ENCODE peak calls at places on chromosomes 11 and 22, in four cellular contexts. One of them, this sample, is unnamed. For H3K9me3, the result is how much of the 10 kb centered on the place peaks cover.

GRCh38 chr11:61138940-61139339 is 22.3 kb downstream of the VPS37C start:
- DNase-seq in breast epithelium: no peak
- DNase-seq in fibroblast of lung: peak
- DNase-seq in thoracic aorta: no peak
- DNase-seq in this sample: peak

GRCh38 chr11:20097319-20098221 is 62.7 kb downstream of the DBX1 start:
- DNase-seq in breast epithelium: no peak
- DNase-seq in fibroblast of lung: peak
- DNase-seq in thoracic aorta: no peak
- DNase-seq in this sample: no peak

GRCh38 chr11:3614742-3615171 is 27.0 kb downstream of the ART5 start:
- DNase-seq in breast epithelium: no peak
- DNase-seq in fibroblast of lung: no peak
- DNase-seq in thoracic aorta: no peak
- DNase-seq in this sample: no peak

GRCh38 chr11:8756201-8756600 is 73.6 kb downstream of the RPL27A start:
- DNase-seq in breast epithelium: no peak
- DNase-seq in fibroblast of lung: peak
- DNase-seq in thoracic aorta: no peak
- DNase-seq in this sample: no peak

GRCh38 chr22:23256986-23257888 is 76.9 kb downstream of the BCR start:
- DNase-seq in breast epithelium: no peak
- DNase-seq in fibroblast of lung: no peak
- DNase-seq in thoracic aorta: peak
- DNase-seq in this sample: no peak

GRCh38 chr11:92329644-92330043 is 105.0 kb downstream of the FAT3 start:
- DNase-seq in breast epithelium: no peak
- DNase-seq in fibroblast of lung: peak
- DNase-seq in thoracic aorta: no peak
- DNase-seq in this sample: no peak

GRCh38 chr11:10413268-10413667 is 41.8 kb upstream of the AMPD3 start:
- DNase-seq in breast epithelium: no peak
- DNase-seq in fibroblast of lung: no peak
- DNase-seq in thoracic aorta: no peak
- DNase-seq in this sample: peak

GRCh38 chr11:100827934-100828661 is 141.0 kb downstream of the ARHGAP42 start:
- DNase-seq in breast epithelium: no peak
- DNase-seq in fibroblast of lung: peak
- DNase-seq in thoracic aorta: no peak
- DNase-seq in this sample: peak

GRCh38 chr11:26696330-26696729 is 25.5 kb downstream of the SLC5A12 start:
- DNase-seq in breast epithelium: no peak
- DNase-seq in fibroblast of lung: no peak
- DNase-seq in thoracic aorta: no peak
- DNase-seq in this sample: no peak

GRCh38 chr11:11296434-11296833 is 56.6 kb downstream of the CSNK2A3 start:
- DNase-seq in breast epithelium: no peak
- DNase-seq in fibroblast of lung: no peak
- DNase-seq in thoracic aorta: no peak
- DNase-seq in this sample: no peak

GRCh38 chr22:23243006-23243573 is 62.8 kb downstream of the BCR start:
- DNase-seq in breast epithelium: no peak
- DNase-seq in fibroblast of lung: peak
- DNase-seq in thoracic aorta: no peak
- DNase-seq in this sample: peak

GRCh38 chr11:71238941-71239340 is 13.4 kb downstream of the SHANK2 start:
- DNase-seq in breast epithelium: peak
- DNase-seq in fibroblast of lung: no peak
- DNase-seq in thoracic aorta: no peak
- DNase-seq in this sample: no peak

GRCh38 chr11:71112454-71112853 is 139.9 kb downstream of the SHANK2 start:
- DNase-seq in breast epithelium: no peak
- DNase-seq in fibroblast of lung: no peak
- DNase-seq in thoracic aorta: no peak
- DNase-seq in this sample: no peak

GRCh38 chr11:115141715-115142114 is 362.5 kb downstream of the CADM1 start:
- DNase-seq in breast epithelium: no peak
- DNase-seq in fibroblast of lung: no peak
- DNase-seq in thoracic aorta: no peak
- DNase-seq in this sample: no peak

DNA sequence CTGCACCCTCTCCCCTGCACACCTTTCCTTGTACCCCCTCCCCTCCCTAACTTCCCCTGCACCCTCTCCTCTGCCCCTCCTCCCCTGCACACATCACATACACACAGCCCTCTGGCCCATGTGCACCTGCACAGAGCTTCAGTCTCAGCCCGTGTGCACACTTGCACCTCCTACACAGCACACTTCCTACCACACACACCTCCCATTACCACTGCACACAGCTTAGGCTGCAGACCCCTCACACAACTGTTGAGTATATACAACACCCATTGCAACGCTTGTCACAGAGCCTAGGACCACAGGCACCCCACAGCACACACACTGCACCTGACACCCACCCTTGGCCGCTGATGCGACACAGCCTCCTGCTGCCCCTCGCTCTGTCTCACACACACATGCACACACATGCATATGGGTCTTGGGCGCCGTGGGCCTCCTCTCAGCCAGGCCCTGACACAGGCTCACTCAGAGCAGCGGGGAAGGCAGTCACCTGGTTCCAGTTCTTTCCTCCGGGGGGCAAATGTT is 404 bp downstream of the SIGIRR start:
- DNase-seq in breast epithelium: no peak
- DNase-seq in fibroblast of lung: no peak
- DNase-seq in thoracic aorta: no peak
- DNase-seq in this sample: no peak
- H3K27ac ChIP-seq in breast epithelium: peak
- H3K27ac ChIP-seq in fibroblast of lung: no peak
- H3K27ac ChIP-seq in thoracic aorta: no peak
- H3K27ac ChIP-seq in this sample: no peak

DNA sequence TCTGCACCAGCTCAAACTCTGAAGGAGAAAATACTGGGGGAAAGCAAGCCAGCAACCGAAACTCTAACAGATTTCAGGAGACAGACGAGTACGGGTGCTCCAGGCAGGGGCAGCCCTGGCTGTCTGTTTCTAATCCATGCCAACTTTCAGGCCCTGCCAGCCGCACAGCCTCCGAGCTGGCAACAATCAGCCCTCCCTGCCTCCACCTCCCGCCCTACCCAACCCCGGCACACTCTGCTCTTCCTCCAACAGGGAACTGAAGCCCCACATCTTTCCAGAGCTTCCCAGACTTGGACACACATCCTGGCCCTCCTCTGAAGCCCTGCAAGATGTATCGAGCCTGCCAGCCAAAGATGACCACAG is 296.2 kb downstream of the BRD1 start:
- DNase-seq in breast epithelium: no peak
- DNase-seq in fibroblast of lung: no peak
- DNase-seq in thoracic aorta: no peak
- DNase-seq in this sample: no peak
- H3K9me3 ChIP-seq in breast epithelium: under half
- H3K9me3 ChIP-seq in fibroblast of lung: under half
- H3K9me3 ChIP-seq in thoracic aorta: under half
- H3K9me3 ChIP-seq in this sample: under half

GRCh38 chr11:119320593-119321524 is 3.9 kb upstream of the MCAM start:
- DNase-seq in breast epithelium: no peak
- DNase-seq in fibroblast of lung: peak
- DNase-seq in thoracic aorta: no peak
- DNase-seq in this sample: peak
- TF ChIP-seq CTCF in breast epithelium: no peak
- TF ChIP-seq CTCF in fibroblast of lung: no peak
- TF ChIP-seq CTCF in thoracic aorta: no peak
- TF ChIP-seq CTCF in this sample: no peak

GRCh38 chr11:119339581-119340334 is 925 bp downstream of the C1QTNF5 start:
- DNase-seq in breast epithelium: no peak
- DNase-seq in fibroblast of lung: peak
- DNase-seq in thoracic aorta: no peak
- DNase-seq in this sample: peak
- H3K27ac ChIP-seq in breast epithelium: peak
- H3K27ac ChIP-seq in fibroblast of lung: peak
- H3K27ac ChIP-seq in thoracic aorta: peak
- H3K27ac ChIP-seq in this sample: peak